ENCODE peak calls at places on chromosomes 2 and 18, in five cellular contexts. R, T, C, Z and G are unnamed samples.

GRCh38 chr2:182716665-182716990 is 571 bp downstream of the DNAJC10 start:
- DNase-seq in R (no peak), T (no peak), C (no peak), Z (peak), G (no peak)

GRCh38 chr2:43038034-43038719 is 188.2 kb downstream of the ZFP36L2 start:
- DNase-seq in R (peak), T (no peak), C (peak), Z (peak), G (no peak)

GRCh38 chr2:215428060-215428910 is 7.6 kb downstream of the FN1 start:
- DNase-seq in R (peak), T (no peak), C (no peak), Z (no peak), G (no peak)

GRCh38 chr2:85888020-85888744 is 608 bp downstream of the ST3GAL5 start:
- DNase-seq in R (no peak), T (peak), C (peak), Z (no peak), G (peak)

GRCh38 chr2:211026109-211026508 is 469.7 kb downstream of the CPS1 start:
- DNase-seq in R (no peak), T (no peak), C (no peak), Z (no peak), G (no peak)

GRCh38 chr2:15061268-15061667 is 428.8 kb downstream of the LRATD1 start:
- DNase-seq in R (no peak), T (no peak), C (no peak), Z (no peak), G (no peak)

GRCh38 chr2:176297067-176297466 is 27.8 kb downstream of the MTX2 start:
- DNase-seq in R (no peak), T (no peak), C (no peak), Z (no peak), G (no peak)

GRCh38 chr2:109615637-109616144 is 1.5 kb downstream of the SOWAHC start:
- DNase-seq in R (no peak), T (no peak), C (no peak), Z (no peak), G (peak)

DNA sequence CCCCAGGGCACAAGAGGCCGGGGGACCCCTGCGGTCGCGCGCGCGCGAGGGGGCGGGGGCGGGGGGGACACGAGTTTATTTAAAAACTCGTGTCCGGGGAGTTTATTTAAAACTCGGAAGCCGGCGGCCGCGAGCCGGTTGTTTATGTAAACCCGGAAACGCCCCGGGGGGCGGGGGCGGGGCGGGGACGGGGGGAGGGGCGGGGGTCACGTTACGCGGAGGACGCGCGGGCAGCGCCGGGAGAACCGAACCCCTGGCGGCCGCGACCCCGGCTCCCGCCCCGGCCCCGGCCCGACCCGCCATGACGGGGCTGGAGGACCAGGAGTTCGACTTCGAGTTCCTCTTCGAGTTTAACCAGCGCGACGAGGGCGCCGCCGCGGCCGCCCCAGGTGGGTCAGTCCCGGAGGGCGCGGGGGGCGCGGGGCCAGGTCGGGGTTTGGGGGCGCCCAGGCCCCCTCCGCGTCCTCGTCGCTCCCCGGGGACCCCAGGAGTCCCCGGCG is 4.4 kb downstream of the NFATC1 start:
- DNase-seq in R (no peak), T (peak), C (peak), Z (peak), G (peak)
- TF ChIP-seq POLR2A in R (no peak), T (no peak), C (no peak), Z (no peak), G (no peak)

DNA sequence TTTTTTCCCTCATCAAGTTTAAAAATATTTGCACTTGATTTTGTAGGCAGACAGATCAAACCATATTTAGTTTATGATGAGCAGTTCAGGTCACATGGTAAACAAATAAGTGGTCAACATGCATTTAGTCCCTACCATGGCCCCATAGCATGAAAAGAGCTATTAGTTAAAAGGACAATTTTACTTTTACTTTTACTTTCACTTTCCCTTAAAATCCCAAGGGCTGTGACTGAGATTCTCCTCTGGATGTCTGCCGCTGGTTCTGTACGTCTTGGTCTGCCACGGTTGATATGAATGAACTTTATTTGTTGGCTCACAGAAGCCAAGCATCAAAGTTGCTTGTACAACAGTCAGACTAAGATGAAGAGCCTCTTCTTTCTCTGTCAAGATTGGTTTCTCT is 626.2 kb upstream of the CDH7 start:
- DNase-seq in R (no peak), T (no peak), C (no peak), Z (no peak), G (no peak)
- H3K4me3 ChIP-seq in R (no peak), T (peak), C (peak), Z (no peak), G (no peak)

DNA sequence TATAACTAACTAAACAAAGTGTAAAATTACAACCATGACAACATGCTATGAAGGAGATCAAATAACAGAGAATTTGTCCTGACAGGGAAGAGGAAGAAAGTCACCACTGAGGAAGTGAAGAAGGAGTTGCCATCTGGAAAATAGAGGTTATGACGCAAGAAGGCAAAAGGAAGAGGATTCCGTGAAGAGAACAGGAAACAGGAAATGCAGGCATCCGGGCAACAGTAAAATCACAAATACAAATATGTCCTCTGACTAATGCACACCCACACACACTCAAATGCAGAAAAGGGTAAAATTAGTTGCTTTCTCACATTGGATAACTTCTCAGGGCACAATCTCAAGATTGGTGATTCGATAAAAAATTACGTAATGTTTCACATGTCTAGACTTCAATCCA is 278.4 kb downstream of the TMX3 start:
- DNase-seq in R (peak), T (no peak), C (no peak), Z (no peak), G (no peak)
- H3K27ac ChIP-seq in R (no peak), T (no peak), C (no peak), Z (no peak), G (no peak)

DNA sequence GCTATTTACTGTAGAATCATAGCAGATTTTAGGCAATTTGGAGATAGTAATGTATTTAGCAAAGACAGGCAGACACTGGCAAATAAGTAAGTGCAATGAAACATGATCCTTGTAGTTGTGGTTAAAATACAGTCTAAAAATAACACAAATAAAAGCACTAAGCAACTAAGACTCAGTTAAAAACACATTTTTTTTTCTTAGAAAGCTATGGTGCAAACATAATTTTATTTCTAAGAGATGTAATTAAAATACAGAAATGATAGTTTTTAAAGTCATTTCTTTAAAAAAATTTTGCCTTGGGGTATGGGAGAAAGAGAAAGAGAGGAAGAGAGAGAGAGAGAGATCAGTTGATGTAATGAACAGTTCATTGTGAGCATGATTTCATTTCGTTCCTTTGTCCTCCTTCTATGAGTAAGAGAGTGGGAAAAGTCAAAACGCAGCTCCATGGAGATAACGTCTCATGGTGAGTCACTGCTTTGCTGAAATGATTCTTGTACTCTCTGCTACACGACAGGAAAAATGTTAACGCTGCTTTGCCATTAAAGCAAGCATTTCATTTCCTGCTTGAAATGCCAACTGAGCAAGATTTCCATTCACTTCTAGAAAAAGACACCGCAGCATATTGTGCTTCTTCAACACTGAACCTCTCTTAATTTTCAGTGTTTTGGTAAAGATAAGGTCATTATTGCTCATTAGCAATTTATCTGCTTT is 61.3 kb upstream of the PGAP1 start:
- DNase-seq in R (peak), T (peak), C (peak), Z (peak), G (no peak)
- TF ChIP-seq POLR2A in R (no peak), T (peak), C (no peak), Z (no peak), G (no peak)

GRCh38 chr2:150475479-150476212 is 11.8 kb downstream of the RND3 start:
- DNase-seq in R (peak), T (no peak), C (no peak), Z (no peak), G (no peak)
- H3K4me3 ChIP-seq in R (peak), T (no peak), C (no peak), Z (no peak), G (no peak)

GRCh38 chr18:46755315-46756171 is 1.3 kb downstream of the ST8SIA5 start:
- DNase-seq in R (no peak), T (peak), C (no peak), Z (no peak), G (no peak)
- H3K27ac ChIP-seq in R (no peak), T (peak), C (no peak), Z (no peak), G (no peak)

DNA sequence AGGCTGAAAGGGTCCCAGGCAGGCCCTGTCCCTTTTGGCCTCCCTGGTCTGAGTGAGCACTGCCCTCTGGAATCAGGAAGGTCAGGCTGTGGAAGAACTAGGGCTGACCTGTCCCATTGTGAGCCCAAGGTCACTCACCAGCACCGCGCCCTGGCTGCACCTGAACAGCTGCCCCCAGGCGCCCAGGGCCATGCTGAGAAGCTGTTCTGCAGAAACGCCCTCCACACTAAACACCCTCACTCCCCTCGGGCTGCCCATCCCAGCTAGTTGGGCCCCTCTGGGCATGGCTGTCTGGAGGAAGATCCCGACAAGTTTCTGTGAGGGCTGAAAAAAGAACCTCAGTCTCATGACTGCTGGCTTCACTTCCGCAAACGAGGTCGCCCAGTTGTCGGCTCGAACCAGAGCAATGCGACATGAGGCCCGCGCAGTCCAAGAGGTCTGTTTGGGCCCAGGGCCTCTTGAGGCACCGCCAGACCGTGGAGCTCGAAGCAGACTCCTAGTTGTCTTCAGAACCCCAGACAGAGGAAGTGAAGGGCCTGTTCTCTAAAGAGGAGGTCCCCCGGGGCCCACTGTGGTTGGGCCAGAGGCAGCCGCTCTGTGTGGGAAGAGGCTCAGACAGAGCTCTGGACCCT is 64.4 kb downstream of the INPP5D start:
- DNase-seq in R (no peak), T (no peak), C (no peak), Z (no peak), G (no peak)
- TF ChIP-seq POLR2A in R (no peak), T (no peak), C (no peak), Z (no peak), G (no peak)

GRCh38 chr2:78540255-78540654 is 485.2 kb upstream of the REG3G start:
- DNase-seq in R (no peak), T (no peak), C (no peak), Z (peak), G (no peak)

GRCh38 chr2:78541088-78541450 is 484.4 kb upstream of the REG3G start:
- DNase-seq in R (no peak), T (no peak), C (no peak), Z (peak), G (no peak)

GRCh38 chr2:78546843-78547242 is 478.7 kb upstream of the REG3G start:
- DNase-seq in R (no peak), T (no peak), C (no peak), Z (no peak), G (no peak)

GRCh38 chr2:78541451-78542267 is 483.8 kb upstream of the REG3G start:
- DNase-seq in R (no peak), T (no peak), C (no peak), Z (peak), G (no peak)
- H3K4me3 ChIP-seq in R (no peak), T (no peak), C (no peak), Z (peak), G (no peak)

GRCh38 chr2:105387225-105387624 is 11.6 kb downstream of the FHL2 start:
- DNase-seq in R (no peak), T (no peak), C (no peak), Z (no peak), G (no peak)
- H3K27ac ChIP-seq in R (peak), T (peak), C (no peak), Z (no peak), G (no peak)